ENCODE peak calls at places on chromosomes 6 and 20, in six cellular contexts. Z, Y, U, G, Q and J are unnamed samples.

GRCh38 chr20:33229843-33230242 is 6.0 kb upstream of the BPIFA1 start:
- DNase-seq in Z (peak), Q (no peak), U (no peak), G (no peak), Y (no peak), J (no peak)

GRCh38 chr6:30779850-30780641 is 35.7 kb upstream of the IER3 start:
- DNase-seq in U (no peak), Y (no peak), G (no peak), Q (no peak), Z (no peak), J (no peak)

GRCh38 chr6:134288538-134289203 is 29.2 kb downstream of the SGK1 start:
- DNase-seq in U (no peak), Y (no peak), Q (no peak), G (no peak), Z (peak), J (peak)

GRCh38 chr6:82525775-82526515 is 162.3 kb downstream of the TPBG start:
- DNase-seq in U (no peak), Q (peak), Z (no peak), G (no peak), Y (no peak), J (no peak)

GRCh38 chr6:29746050-29746449 is 22.8 kb downstream of the HLA-F start:
- DNase-seq in Z (no peak), Y (no peak), G (no peak), U (no peak), Q (no peak), J (no peak)

GRCh38 chr6:53130891-53131290 is 17.8 kb downstream of the GCM1 start:
- DNase-seq in Y (no peak), G (no peak), Z (no peak), Q (no peak), U (no peak), J (no peak)

GRCh38 chr6:34055223-34055933 is 90.5 kb downstream of the GRM4 start:
- DNase-seq in Y (no peak), U (peak), Q (peak), Z (peak), G (peak), J (no peak)

GRCh38 chr6:134936927-134937326 is 13.0 kb downstream of the ALDH8A1 start:
- DNase-seq in Q (no peak), G (no peak), Y (no peak), U (no peak), Z (no peak), J (no peak)

GRCh38 chr6:31927868-31928671 is 553 bp downstream of the C2 start:
- DNase-seq in Q (no peak), Z (no peak), Y (no peak), U (no peak), G (no peak), J (no peak)

GRCh38 chr6:136284909-136285308 is 4.7 kb downstream of the BCLAF1 start:
- DNase-seq in Y (no peak), Q (no peak), Z (no peak), G (no peak), U (no peak), J (peak)

GRCh38 chr20:20199338-20200160 is 147.2 kb downstream of the CFAP61 start:
- DNase-seq in Z (no peak), Y (no peak), U (no peak), Q (no peak), G (no peak), J (no peak)

GRCh38 chr6:106145741-106146227 is 59.6 kb downstream of the PRDM1 start:
- DNase-seq in U (no peak), Y (no peak), Q (no peak), Z (no peak), G (no peak), J (no peak)

GRCh38 chr20:57263127-57263609 is 3.3 kb downstream of the BMP7 start:
- DNase-seq in Y (no peak), Q (no peak), G (no peak), U (no peak), Z (no peak), J (no peak)

GRCh38 chr6:138485586-138486248 is 13.6 kb downstream of the NHSL1 start:
- DNase-seq in Z (no peak), G (no peak), Y (no peak), U (no peak), Q (no peak), J (no peak)

GRCh38 chr6:108650325-108650724 is 89.6 kb downstream of the FOXO3 start:
- DNase-seq in G (no peak), Z (no peak), U (no peak), Q (no peak), Y (no peak), J (no peak)

GRCh38 chr20:22684072-22684762 is 99.8 kb upstream of the FOXA2 start:
- DNase-seq in U (peak), Y (peak), Q (peak), Z (no peak), G (peak), J (peak)